ENCODE peak calls at places on chromosomes 16 and 17, in ten cellular contexts. Q is lower leg skin; X is neural progenitor cell; V is mesendoderm; C is adrenal gland; Y is AG09309; A is CD8-positive, alpha-beta T cell; H is BJ; B is lung; N is bronchial epithelial cell. G is an unnamed sample.

GRCh38 chr16:4090476-4090875 is 25.8 kb downstream of the ADCY9 start:
- DNase-seq in Q (peak; percentile 88), X (no peak), V (no peak), C (no peak), Y (no peak), A (no peak), H (no peak), B (no peak), N (no peak), G (no peak)

GRCh38 chr16:6684076-6684673 is 648.5 kb upstream of the RBFOX1 start:
- DNase-seq in Q (no peak), X (peak; percentile 65), V (peak; percentile 45), C (peak; percentile 20), Y (no peak), A (no peak), H (no peak), B (no peak), N (peak; percentile 18), G (peak; percentile 7)

GRCh38 chr17:12866244-12866643 is 76.9 kb downstream of the ARHGAP44 start:
- DNase-seq in Q (no peak), X (no peak), V (no peak), C (no peak), Y (no peak), A (no peak), H (no peak), B (no peak), N (no peak), G (no peak)

GRCh38 chr17:61335845-61336655 is 63.6 kb upstream of the TBX2 start:
- DNase-seq in Q (no peak), X (no peak), V (no peak), C (no peak), Y (no peak), A (no peak), H (no peak), B (peak; percentile 49), N (no peak), G (no peak)

GRCh38 chr17:19298561-19299213 is 61.5 kb downstream of the EPN2 start:
- DNase-seq in Q (no peak), X (no peak), V (no peak), C (no peak), Y (no peak), A (no peak), H (no peak), B (no peak), N (no peak), G (no peak)

GRCh38 chr16:24544640-24545039 is 5.3 kb downstream of the RBBP6 start:
- DNase-seq in Q (no peak), X (no peak), V (no peak), C (no peak), Y (no peak), A (no peak), H (no peak), B (no peak), N (no peak), G (no peak)

GRCh38 chr17:77644981-77645380 is 313.5 kb upstream of the TNRC6C start:
- DNase-seq in Q (peak; percentile 76), X (peak; percentile 67), V (peak; percentile 46), C (no peak), Y (no peak), A (peak; percentile 16), H (no peak), B (no peak), N (no peak), G (no peak)

GRCh38 chr17:56160395-56160889 is 7.2 kb downstream of the ANKFN1 start:
- DNase-seq in Q (no peak), X (no peak), V (no peak), C (no peak), Y (no peak), A (no peak), H (no peak), B (no peak), N (no peak), G (no peak)

GRCh38 chr17:50064253-50064991 is 8.5 kb downstream of the ITGA3 start:
- DNase-seq in Q (peak; percentile 94), X (no peak), V (peak; percentile 73), C (no peak), Y (peak; percentile 85), A (no peak), H (peak; percentile 86), B (peak; percentile 72), N (peak; percentile 95), G (peak; percentile 97)

DNA sequence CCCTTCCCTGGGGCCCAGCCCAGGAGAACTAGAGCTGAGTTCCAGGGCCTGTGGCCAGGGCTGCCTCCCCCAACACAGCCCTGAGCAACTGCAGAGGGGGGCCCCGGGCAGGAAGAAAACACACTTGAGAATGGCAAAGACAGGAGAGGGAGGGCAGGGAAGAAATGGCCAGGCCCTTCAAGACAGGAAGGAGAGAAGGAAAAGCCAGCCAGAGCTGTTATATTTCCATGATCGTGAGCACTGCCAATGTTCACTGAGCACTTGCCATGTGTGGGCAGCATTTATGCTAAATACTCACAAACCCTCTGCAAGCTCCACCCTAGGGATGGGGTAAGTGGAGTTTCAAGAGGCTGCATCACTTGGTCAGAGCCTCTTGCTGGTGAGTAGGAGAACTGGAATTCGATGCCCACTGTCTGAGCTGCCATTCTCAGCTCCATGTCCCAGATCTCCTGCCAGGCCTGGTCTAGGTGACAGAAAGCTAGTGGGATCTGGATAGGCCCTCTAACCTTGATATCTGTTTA is 224.3 kb downstream of the ZNF423 start:
- DNase-seq in Q (peak; percentile 72), X (no peak), V (peak; percentile 17), C (no peak), Y (peak; percentile 61), A (no peak), H (no peak), B (no peak), N (no peak), G (no peak)
- H3K4me3 ChIP-seq in Q (no peak overlapping the region), X (no peak overlapping the region), V (no peak overlapping the region), C (no peak overlapping the region), Y (no peak overlapping the region), A (no peak overlapping the region), H (no peak overlapping the region), B (no peak overlapping the region), N (no peak overlapping the region), G (no peak overlapping the region)

DNA sequence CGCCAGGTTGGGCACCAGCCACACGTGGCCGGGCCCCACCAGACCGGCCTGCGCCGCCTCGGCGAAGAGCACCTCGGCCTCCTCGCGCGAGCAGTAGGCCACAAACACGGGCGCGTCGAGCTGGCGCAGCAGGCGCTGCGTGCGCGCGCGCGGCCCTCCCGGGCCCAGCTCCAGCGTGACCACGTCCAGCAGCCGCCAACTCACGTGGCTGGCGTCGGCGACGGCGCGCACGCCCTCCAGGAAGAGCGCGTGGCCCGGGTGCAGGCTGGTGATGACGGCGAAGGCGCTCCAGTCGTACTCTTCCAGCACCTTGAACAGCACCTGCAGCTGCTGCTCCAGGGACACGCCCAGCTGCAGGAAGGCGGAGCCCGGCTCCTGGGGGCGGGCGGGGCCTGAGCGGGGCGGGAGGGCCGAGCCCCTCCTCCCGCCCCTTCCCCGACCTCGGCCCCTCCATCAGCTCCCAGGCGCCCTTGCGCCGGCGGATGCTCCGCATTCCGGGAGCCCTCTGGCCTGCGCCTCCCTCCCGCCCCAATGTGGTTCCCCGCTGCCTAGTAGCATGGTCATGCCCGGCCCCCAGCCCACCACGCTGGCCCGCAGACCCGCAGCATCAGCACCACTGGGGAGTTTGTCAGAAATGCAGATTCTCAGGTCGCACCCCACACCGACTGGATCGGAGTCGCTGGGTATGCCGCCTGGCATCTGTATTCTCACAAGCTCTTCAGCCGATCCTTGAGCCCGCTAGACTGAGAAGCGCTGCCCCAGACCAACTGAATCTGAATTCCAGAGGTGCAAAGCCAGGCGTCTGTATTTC is 7.2 kb downstream of the GRIN2C start:
- DNase-seq in Q (no peak), X (peak; percentile 93), V (peak; percentile 95), C (no peak), Y (no peak), A (no peak), H (no peak), B (no peak), N (peak; percentile 44), G (no peak)
- H3K4me3 ChIP-seq in Q (no peak overlapping the region), X (peak overlapping the region; percentile 48), V (peak overlapping the region; percentile 27), C (no peak overlapping the region), Y (no peak overlapping the region), A (no peak overlapping the region), H (no peak overlapping the region), B (no peak overlapping the region), N (no peak overlapping the region), G (no peak overlapping the region)

GRCh38 chr16:19406891-19407491 is 10.7 kb upstream of the TMC5 start:
- DNase-seq in Q (no peak), X (no peak), V (no peak), C (no peak), Y (no peak), A (no peak), H (no peak), B (no peak), N (no peak), G (no peak)

GRCh38 chr16:19410435-19411153 is 7.1 kb upstream of the TMC5 start:
- DNase-seq in Q (no peak), X (peak; percentile 82), V (peak; percentile 80), C (no peak), Y (no peak), A (no peak), H (no peak), B (peak; percentile 46), N (no peak), G (no peak)

GRCh38 chr16:19415461-19415860 is 2.2 kb upstream of the TMC5 start:
- DNase-seq in Q (no peak), X (no peak), V (no peak), C (no peak), Y (no peak), A (no peak), H (no peak), B (peak; percentile 47), N (no peak), G (no peak)

GRCh38 chr16:19415918-19416317 is 1.8 kb upstream of the TMC5 start:
- DNase-seq in Q (no peak), X (no peak), V (no peak), C (no peak), Y (no peak), A (no peak), H (no peak), B (no peak), N (no peak), G (no peak)

DNA sequence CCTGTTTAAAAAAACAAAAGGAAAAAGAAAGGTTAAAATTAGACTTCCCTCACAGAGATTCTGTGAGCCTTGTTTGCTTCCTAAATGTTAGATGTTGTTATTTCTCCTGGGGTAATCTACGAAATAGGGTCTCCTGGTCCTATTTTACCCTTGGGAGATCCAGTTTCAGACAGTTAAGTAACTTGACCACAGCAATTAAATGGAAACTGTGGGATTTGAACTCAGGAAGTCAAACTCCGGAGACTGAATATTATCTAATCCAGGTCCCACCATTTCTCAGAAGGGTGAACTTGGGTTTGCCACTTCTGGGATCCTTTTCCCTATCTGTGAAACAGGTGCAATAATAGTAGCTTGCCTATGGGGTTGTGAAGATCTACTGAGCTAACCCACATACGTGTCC is 6.4 kb upstream of the TMC5 start:
- DNase-seq in Q (no peak), X (no peak), V (no peak), C (no peak), Y (no peak), A (no peak), H (no peak), B (no peak), N (no peak), G (no peak)
- H3K4me3 ChIP-seq in Q (no peak overlapping the region), X (peak overlapping the region; percentile 60), V (no peak overlapping the region), C (no peak overlapping the region), Y (no peak overlapping the region), A (no peak overlapping the region), H (no peak overlapping the region), B (peak overlapping the region; percentile 37), N (no peak overlapping the region), G (no peak overlapping the region)

DNA sequence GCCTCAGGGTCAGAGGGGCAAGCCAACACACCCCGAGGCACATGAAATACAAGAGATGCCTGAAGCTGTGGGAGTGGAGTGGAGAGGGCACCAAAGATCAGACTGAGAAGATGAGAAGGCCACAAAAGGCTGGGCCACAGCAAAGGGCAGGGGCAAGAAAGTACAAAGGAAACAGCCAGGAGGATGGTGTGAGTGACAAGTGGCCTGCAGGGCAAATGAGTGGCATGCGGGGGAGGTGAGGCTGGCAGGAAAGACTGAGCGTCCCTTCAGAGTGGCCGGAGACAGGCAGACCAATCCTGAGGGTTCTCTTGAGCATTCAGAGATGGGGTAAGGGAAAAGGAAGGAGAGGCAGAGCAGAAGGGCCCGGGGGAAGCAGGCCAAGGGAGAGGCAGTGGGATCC is 23.2 kb downstream of the HSD11B2 start:
- DNase-seq in Q (no peak), X (no peak), V (no peak), C (no peak), Y (no peak), A (no peak), H (no peak), B (no peak), N (no peak), G (no peak)
- H3K4me3 ChIP-seq in Q (no peak overlapping the region), X (no peak overlapping the region), V (no peak overlapping the region), C (no peak overlapping the region), Y (no peak overlapping the region), A (no peak overlapping the region), H (no peak overlapping the region), B (no peak overlapping the region), N (no peak overlapping the region), G (no peak overlapping the region)

G was measured in brain microvascular endothelial cell.